ENCODE peak calls at places on chromosomes 13 and 19, in seven cellular contexts. One of them, this sample, is unnamed.

GRCh38 chr13:87042946-87043345 is 628.2 kb upstream of the SLITRK5 start:
- DNase-seq in CD8-positive, alpha-beta T cell: no peak
- DNase-seq in dorsolateral prefrontal cortex: no peak
- DNase-seq in brain microvascular endothelial cell: no peak
- DNase-seq in uterus: no peak
- DNase-seq in body of pancreas: no peak
- DNase-seq in cardiac muscle cell: no peak
- DNase-seq in this sample: no peak

GRCh38 chr19:45884682-45885555 is 1.0 kb downstream of the IRF2BP1 start:
- DNase-seq in CD8-positive, alpha-beta T cell: no peak
- DNase-seq in dorsolateral prefrontal cortex: no peak
- DNase-seq in brain microvascular endothelial cell: no peak
- DNase-seq in uterus: peak
- DNase-seq in body of pancreas: peak
- DNase-seq in cardiac muscle cell: no peak
- DNase-seq in this sample: no peak

GRCh38 chr19:54470991-54471782 is 1.9 kb downstream of the CDC42EP5 start:
- DNase-seq in CD8-positive, alpha-beta T cell: no peak
- DNase-seq in dorsolateral prefrontal cortex: no peak
- DNase-seq in brain microvascular endothelial cell: no peak
- DNase-seq in uterus: no peak
- DNase-seq in body of pancreas: peak
- DNase-seq in cardiac muscle cell: no peak
- DNase-seq in this sample: no peak

GRCh38 chr13:54709546-54709945 is 1680.9 kb downstream of the OLFM4 start:
- DNase-seq in CD8-positive, alpha-beta T cell: no peak
- DNase-seq in dorsolateral prefrontal cortex: no peak
- DNase-seq in brain microvascular endothelial cell: no peak
- DNase-seq in uterus: no peak
- DNase-seq in body of pancreas: no peak
- DNase-seq in cardiac muscle cell: no peak
- DNase-seq in this sample: no peak

GRCh38 chr19:37507167-37507464 is 377 bp downstream of the ZNF793 start:
- DNase-seq in CD8-positive, alpha-beta T cell: no peak
- DNase-seq in dorsolateral prefrontal cortex: no peak
- DNase-seq in brain microvascular endothelial cell: no peak
- DNase-seq in uterus: no peak
- DNase-seq in body of pancreas: no peak
- DNase-seq in cardiac muscle cell: no peak
- DNase-seq in this sample: no peak

GRCh38 chr13:99960663-99961440 is 10.7 kb downstream of the ZIC5 start:
- DNase-seq in CD8-positive, alpha-beta T cell: no peak
- DNase-seq in dorsolateral prefrontal cortex: no peak
- DNase-seq in brain microvascular endothelial cell: no peak
- DNase-seq in uterus: no peak
- DNase-seq in body of pancreas: no peak
- DNase-seq in cardiac muscle cell: no peak
- DNase-seq in this sample: no peak

GRCh38 chr19:2634960-2635359 is 67.5 kb downstream of the GNG7 start:
- DNase-seq in CD8-positive, alpha-beta T cell: no peak
- DNase-seq in dorsolateral prefrontal cortex: no peak
- DNase-seq in brain microvascular endothelial cell: no peak
- DNase-seq in uterus: no peak
- DNase-seq in body of pancreas: no peak
- DNase-seq in cardiac muscle cell: no peak
- DNase-seq in this sample: no peak

GRCh38 chr13:59493436-59493965 is 670.2 kb downstream of the DIAPH3 start:
- DNase-seq in CD8-positive, alpha-beta T cell: no peak
- DNase-seq in dorsolateral prefrontal cortex: no peak
- DNase-seq in brain microvascular endothelial cell: no peak
- DNase-seq in uterus: no peak
- DNase-seq in body of pancreas: no peak
- DNase-seq in cardiac muscle cell: no peak
- DNase-seq in this sample: no peak

GRCh38 chr19:37855098-37855497 is 51.3 kb downstream of the WDR87 start:
- DNase-seq in CD8-positive, alpha-beta T cell: peak
- DNase-seq in dorsolateral prefrontal cortex: peak
- DNase-seq in brain microvascular endothelial cell: peak
- DNase-seq in uterus: no peak
- DNase-seq in body of pancreas: peak
- DNase-seq in cardiac muscle cell: peak
- DNase-seq in this sample: no peak

GRCh38 chr19:40923934-40924391 is 41.9 kb upstream of the CYP2A7 start:
- DNase-seq in CD8-positive, alpha-beta T cell: no peak
- DNase-seq in dorsolateral prefrontal cortex: no peak
- DNase-seq in brain microvascular endothelial cell: no peak
- DNase-seq in uterus: no peak
- DNase-seq in body of pancreas: peak
- DNase-seq in cardiac muscle cell: no peak
- DNase-seq in this sample: no peak

GRCh38 chr13:77470986-77471385 is 64.5 kb upstream of the SCEL start:
- DNase-seq in CD8-positive, alpha-beta T cell: no peak
- DNase-seq in dorsolateral prefrontal cortex: no peak
- DNase-seq in brain microvascular endothelial cell: no peak
- DNase-seq in uterus: no peak
- DNase-seq in body of pancreas: no peak
- DNase-seq in cardiac muscle cell: no peak
- DNase-seq in this sample: no peak

GRCh38 chr19:46367434-46367833 is 20.5 kb downstream of the PPP5C start:
- DNase-seq in CD8-positive, alpha-beta T cell: no peak
- DNase-seq in dorsolateral prefrontal cortex: no peak
- DNase-seq in brain microvascular endothelial cell: no peak
- DNase-seq in uterus: no peak
- DNase-seq in body of pancreas: no peak
- DNase-seq in cardiac muscle cell: no peak
- DNase-seq in this sample: no peak

GRCh38 chr19:3537438-3538240 is 1.3 kb upstream of the TEKTIP1 start:
- DNase-seq in CD8-positive, alpha-beta T cell: no peak
- DNase-seq in dorsolateral prefrontal cortex: no peak
- DNase-seq in brain microvascular endothelial cell: no peak
- DNase-seq in uterus: no peak
- DNase-seq in body of pancreas: no peak
- DNase-seq in cardiac muscle cell: no peak
- DNase-seq in this sample: no peak

GRCh38 chr13:113029487-113030258 is 60.7 kb downstream of the MCF2L start:
- DNase-seq in CD8-positive, alpha-beta T cell: peak
- DNase-seq in dorsolateral prefrontal cortex: no peak
- DNase-seq in brain microvascular endothelial cell: no peak
- DNase-seq in uterus: no peak
- DNase-seq in body of pancreas: no peak
- DNase-seq in cardiac muscle cell: peak
- DNase-seq in this sample: no peak

GRCh38 chr13:111034811-111035210 is 80.3 kb upstream of the ARHGEF7 start:
- DNase-seq in CD8-positive, alpha-beta T cell: no peak
- DNase-seq in dorsolateral prefrontal cortex: no peak
- DNase-seq in brain microvascular endothelial cell: peak
- DNase-seq in uterus: no peak
- DNase-seq in body of pancreas: no peak
- DNase-seq in cardiac muscle cell: no peak
- DNase-seq in this sample: no peak

GRCh38 chr19:16373079-16373478 is 48.5 kb downstream of the KLF2 start:
- DNase-seq in CD8-positive, alpha-beta T cell: no peak
- DNase-seq in dorsolateral prefrontal cortex: no peak
- DNase-seq in brain microvascular endothelial cell: no peak
- DNase-seq in uterus: no peak
- DNase-seq in body of pancreas: no peak
- DNase-seq in cardiac muscle cell: no peak
- DNase-seq in this sample: no peak

GRCh38 chr13:19817510-19818158 is 34.9 kb upstream of the PSPC1 start:
- DNase-seq in CD8-positive, alpha-beta T cell: no peak
- DNase-seq in dorsolateral prefrontal cortex: no peak
- DNase-seq in brain microvascular endothelial cell: no peak
- DNase-seq in uterus: no peak
- DNase-seq in body of pancreas: no peak
- DNase-seq in cardiac muscle cell: no peak
- DNase-seq in this sample: no peak

DNA sequence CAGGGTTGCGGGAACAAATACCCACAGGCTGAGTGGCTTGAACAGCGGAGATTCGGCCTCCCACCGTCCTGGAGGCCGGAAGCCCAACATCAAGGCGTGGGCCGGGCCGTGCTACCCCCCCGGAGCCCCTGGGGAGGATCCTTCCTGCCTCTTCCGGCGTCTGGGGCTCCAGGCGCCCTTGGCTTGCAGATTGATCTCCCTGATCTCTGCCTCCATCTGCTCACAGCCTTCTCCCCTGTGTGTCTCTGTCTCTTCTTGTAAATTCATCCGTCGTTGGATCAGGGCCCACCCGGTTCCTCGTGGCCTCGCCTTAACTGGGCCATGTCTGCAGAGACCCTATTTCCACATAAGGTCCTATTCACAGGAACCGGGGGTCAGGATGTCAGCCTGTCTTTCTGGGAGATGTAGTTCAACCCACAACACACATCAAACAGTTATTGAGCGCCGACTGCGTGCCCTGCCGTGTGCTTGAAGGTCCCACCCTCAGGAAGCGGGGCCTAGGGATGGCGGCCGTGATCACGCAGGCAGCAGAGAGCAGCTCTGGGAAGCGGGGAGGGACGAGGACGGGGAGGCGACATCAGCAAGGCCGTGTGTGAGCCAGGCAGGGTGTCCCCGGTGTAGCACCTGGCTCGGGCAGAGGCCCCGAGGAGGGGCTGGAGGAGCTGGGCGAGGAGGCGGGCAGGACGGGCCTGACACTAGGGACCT is 21.3 kb downstream of the HCN2 start:
- DNase-seq in CD8-positive, alpha-beta T cell: peak
- DNase-seq in dorsolateral prefrontal cortex: no peak
- DNase-seq in brain microvascular endothelial cell: peak
- DNase-seq in uterus: peak
- DNase-seq in body of pancreas: no peak
- DNase-seq in cardiac muscle cell: peak
- DNase-seq in this sample: no peak
- H3K27ac ChIP-seq in CD8-positive, alpha-beta T cell: peak
- H3K27ac ChIP-seq in dorsolateral prefrontal cortex: peak
- H3K27ac ChIP-seq in brain microvascular endothelial cell: peak
- H3K27ac ChIP-seq in uterus: no peak
- H3K27ac ChIP-seq in body of pancreas: no peak
- H3K27ac ChIP-seq in cardiac muscle cell: no peak
- H3K27ac ChIP-seq in this sample: no peak

DNA sequence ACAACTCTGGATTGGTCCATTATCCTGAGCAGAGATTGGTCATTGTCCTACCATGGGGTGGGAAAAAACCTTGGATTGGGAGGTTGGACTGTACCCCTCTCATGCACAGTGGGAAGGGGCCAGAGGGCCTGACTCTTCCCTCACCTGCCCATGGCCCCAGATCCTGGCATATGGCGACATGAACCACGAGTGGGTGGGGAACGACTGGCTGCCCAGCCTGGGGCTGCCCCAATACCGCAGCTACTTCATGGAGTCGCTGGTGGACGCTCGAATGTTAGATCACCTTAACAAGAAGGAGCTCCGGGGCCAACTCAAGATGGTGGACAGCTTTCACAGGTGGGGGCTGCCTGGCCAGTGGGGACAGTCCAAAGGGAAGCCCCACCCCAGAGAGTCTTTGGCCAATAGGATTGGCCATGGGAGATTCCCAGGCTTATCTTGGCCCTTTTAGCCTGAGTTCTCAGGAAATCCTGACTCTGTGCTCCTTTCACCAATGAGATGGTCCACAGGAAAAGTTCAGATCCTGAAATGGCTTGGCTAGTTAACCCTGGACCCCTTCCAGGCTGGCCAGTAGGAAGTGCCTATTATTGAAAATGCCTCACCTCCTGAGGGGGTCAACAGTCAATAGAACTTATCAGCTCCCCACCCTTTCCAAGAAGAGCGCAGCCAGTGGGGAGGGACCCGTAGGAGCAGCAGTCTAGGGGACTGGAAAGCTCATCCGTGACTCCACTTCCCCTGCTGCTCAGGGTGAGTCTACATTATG is 7.1 kb downstream of the HRC start:
- DNase-seq in CD8-positive, alpha-beta T cell: no peak
- DNase-seq in dorsolateral prefrontal cortex: no peak
- DNase-seq in brain microvascular endothelial cell: no peak
- DNase-seq in uterus: no peak
- DNase-seq in body of pancreas: peak
- DNase-seq in cardiac muscle cell: no peak
- DNase-seq in this sample: no peak
- H3K27ac ChIP-seq in CD8-positive, alpha-beta T cell: no peak
- H3K27ac ChIP-seq in dorsolateral prefrontal cortex: peak
- H3K27ac ChIP-seq in brain microvascular endothelial cell: no peak
- H3K27ac ChIP-seq in uterus: peak
- H3K27ac ChIP-seq in body of pancreas: peak
- H3K27ac ChIP-seq in cardiac muscle cell: peak
- H3K27ac ChIP-seq in this sample: no peak

DNA sequence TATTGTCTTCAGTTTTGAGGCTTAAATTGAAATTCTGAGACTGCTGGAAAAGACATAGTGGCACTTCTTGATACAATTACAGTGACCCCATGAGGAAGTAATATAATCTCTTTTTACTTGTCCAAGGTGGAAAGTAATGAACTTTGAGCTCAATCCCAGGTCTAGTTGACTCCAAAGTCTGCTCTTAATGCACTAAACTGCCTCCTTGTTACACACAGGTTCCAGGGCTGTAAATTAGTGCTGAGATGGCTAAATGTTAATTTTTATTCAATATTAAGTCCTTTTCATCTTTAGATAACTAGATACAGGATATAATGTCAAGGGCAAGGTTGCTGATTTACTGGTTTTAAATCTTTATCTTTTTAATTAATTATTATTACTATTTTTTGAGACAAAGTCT is 2.5 kb downstream of the NUDT15 start:
- DNase-seq in CD8-positive, alpha-beta T cell: no peak
- DNase-seq in dorsolateral prefrontal cortex: no peak
- DNase-seq in brain microvascular endothelial cell: no peak
- DNase-seq in uterus: no peak
- DNase-seq in body of pancreas: no peak
- DNase-seq in cardiac muscle cell: no peak
- DNase-seq in this sample: no peak
- H3K27ac ChIP-seq in CD8-positive, alpha-beta T cell: no peak
- H3K27ac ChIP-seq in dorsolateral prefrontal cortex: no peak
- H3K27ac ChIP-seq in brain microvascular endothelial cell: no peak
- H3K27ac ChIP-seq in uterus: no peak
- H3K27ac ChIP-seq in body of pancreas: no peak
- H3K27ac ChIP-seq in cardiac muscle cell: no peak
- H3K27ac ChIP-seq in this sample: no peak

GRCh38 chr19:44608391-44608821 is 5.0 kb upstream of the IGSF23 start:
- DNase-seq in CD8-positive, alpha-beta T cell: no peak
- DNase-seq in dorsolateral prefrontal cortex: no peak
- DNase-seq in brain microvascular endothelial cell: no peak
- DNase-seq in uterus: no peak
- DNase-seq in body of pancreas: no peak
- DNase-seq in cardiac muscle cell: peak
- DNase-seq in this sample: no peak

GRCh38 chr19:44609219-44609618 is 4.1 kb upstream of the IGSF23 start:
- DNase-seq in CD8-positive, alpha-beta T cell: no peak
- DNase-seq in dorsolateral prefrontal cortex: no peak
- DNase-seq in brain microvascular endothelial cell: no peak
- DNase-seq in uterus: no peak
- DNase-seq in body of pancreas: no peak
- DNase-seq in cardiac muscle cell: no peak
- DNase-seq in this sample: no peak

GRCh38 chr19:44605547-44605946 is 7.8 kb upstream of the IGSF23 start:
- DNase-seq in CD8-positive, alpha-beta T cell: no peak
- DNase-seq in dorsolateral prefrontal cortex: no peak
- DNase-seq in brain microvascular endothelial cell: no peak
- DNase-seq in uterus: no peak
- DNase-seq in body of pancreas: no peak
- DNase-seq in cardiac muscle cell: no peak
- DNase-seq in this sample: no peak

GRCh38 chr19:44607049-44607448 is 6.3 kb upstream of the IGSF23 start:
- DNase-seq in CD8-positive, alpha-beta T cell: no peak
- DNase-seq in dorsolateral prefrontal cortex: no peak
- DNase-seq in brain microvascular endothelial cell: peak
- DNase-seq in uterus: no peak
- DNase-seq in body of pancreas: no peak
- DNase-seq in cardiac muscle cell: no peak
- DNase-seq in this sample: no peak

GRCh38 chr19:44607917-44608316 is 5.4 kb upstream of the IGSF23 start:
- DNase-seq in CD8-positive, alpha-beta T cell: no peak
- DNase-seq in dorsolateral prefrontal cortex: no peak
- DNase-seq in brain microvascular endothelial cell: no peak
- DNase-seq in uterus: no peak
- DNase-seq in body of pancreas: no peak
- DNase-seq in cardiac muscle cell: no peak
- DNase-seq in this sample: no peak
- H3K27ac ChIP-seq in CD8-positive, alpha-beta T cell: no peak
- H3K27ac ChIP-seq in dorsolateral prefrontal cortex: no peak
- H3K27ac ChIP-seq in brain microvascular endothelial cell: no peak
- H3K27ac ChIP-seq in uterus: no peak
- H3K27ac ChIP-seq in body of pancreas: no peak
- H3K27ac ChIP-seq in cardiac muscle cell: no peak
- H3K27ac ChIP-seq in this sample: peak